ENCODE peak calls at places on chromosomes 7 and 10, in five cellular contexts. A is neuronal stem cell, V is H9, I is H1, M is trophoblast cell. B is an unnamed sample.

GRCh38 chr7:44128721-44129582 is 5.6 kb upstream of the POLD2 start:
- DNase-seq in M (no peak), I (no peak), V (no peak), A (no peak), B (no peak)

GRCh38 chr7:128361463-128362441 is at the start of gene PRRT4:
- DNase-seq in I (peak), V (no peak), M (peak), A (no peak), B (peak)

GRCh38 chr10:45418417-45418858 is 44.4 kb downstream of the ALOX5 start:
- DNase-seq in A (no peak), M (no peak), I (no peak), V (no peak), B (no peak)

GRCh38 chr10:132395704-132396494 is 1.1 kb upstream of the PWWP2B start:
- DNase-seq in M (peak), A (no peak), V (peak), I (peak), B (peak)

GRCh38 chr7:23026164-23026563 is 12.2 kb upstream of the HYCC1 start:
- DNase-seq in I (no peak), M (peak), V (no peak), A (no peak), B (no peak)

GRCh38 chr7:50564171-50564570 is 1.0 kb downstream of the DDC start:
- DNase-seq in A (no peak), M (no peak), I (no peak), V (no peak), B (no peak)

GRCh38 chr10:62511238-62511637 is 137.1 kb downstream of the ZNF365 start:
- DNase-seq in A (no peak), V (no peak), M (no peak), I (no peak), B (no peak)

GRCh38 chr10:86264481-86265231 is 101.9 kb downstream of the GRID1 start:
- DNase-seq in I (peak), A (no peak), V (peak), M (no peak), B (no peak)

GRCh38 chr10:6409982-6410694 is 169.9 kb downstream of the PRKCQ start:
- DNase-seq in I (no peak), M (no peak), A (no peak), V (no peak), B (peak)

GRCh38 chr10:44298713-44299112 is 86.2 kb downstream of the CXCL12 start:
- DNase-seq in V (no peak), I (no peak), M (no peak), A (no peak), B (no peak)

GRCh38 chr10:49410365-49411074 is 14.6 kb upstream of the DRGX start:
- DNase-seq in A (no peak), I (no peak), M (no peak), V (no peak), B (no peak)

GRCh38 chr7:27174077-27175004 is at the start of gene HOXA10:
- DNase-seq in A (no peak), V (peak), I (peak), M (no peak), B (no peak)

GRCh38 chr7:154633641-154634040 is 369.3 kb downstream of the PAXIP1 start:
- DNase-seq in V (no peak), M (no peak), A (no peak), I (no peak), B (no peak)

GRCh38 chr10:30435068-30435422 is 1.1 kb downstream of the MAP3K8 start:
- DNase-seq in A (no peak), M (peak), I (no peak), V (no peak), B (peak)

GRCh38 chr10:30432631-30433285 is 1.2 kb upstream of the MAP3K8 start:
- DNase-seq in A (no peak), I (no peak), V (peak), M (peak), B (no peak)

GRCh38 chr10:30434273-30435067 is 486 bp downstream of the MAP3K8 start:
- DNase-seq in V (peak), A (peak), I (peak), M (peak), B (peak)

GRCh38 chr10:30433779-30434272 is at the start of gene MAP3K8:
- DNase-seq in I (peak), V (peak), M (peak), A (peak), B (peak)

DNA sequence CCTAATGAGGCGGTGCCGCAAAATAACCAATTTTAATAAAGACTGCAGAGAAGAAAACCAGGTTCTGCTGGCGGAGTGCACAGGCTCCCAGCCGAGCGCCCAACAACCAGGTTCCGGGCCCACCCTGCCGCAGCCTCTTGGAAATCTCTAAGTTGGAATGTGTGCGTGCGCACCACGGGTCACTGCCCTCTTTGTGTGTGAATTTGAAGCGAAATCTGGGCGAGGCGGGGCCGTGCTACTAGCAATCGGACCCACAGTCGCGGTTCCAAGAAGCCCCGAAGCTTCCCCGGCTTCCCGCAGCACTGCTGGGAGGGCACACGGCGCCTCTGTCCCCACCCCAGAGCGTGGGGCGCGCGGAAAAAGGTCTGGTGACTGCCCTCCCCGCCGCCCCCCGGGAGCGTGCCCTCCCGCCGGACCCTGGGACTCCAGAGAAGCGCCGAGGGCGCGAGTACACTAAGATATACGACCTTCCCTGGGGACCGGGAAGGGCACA is 652 bp upstream of the MAP3K8 start:
- DNase-seq in M (peak), V (peak), I (peak), A (peak), B (peak)
- H3K18ac ChIP-seq in M (peak), V (peak), I (peak), A (peak), B (peak)

DNA sequence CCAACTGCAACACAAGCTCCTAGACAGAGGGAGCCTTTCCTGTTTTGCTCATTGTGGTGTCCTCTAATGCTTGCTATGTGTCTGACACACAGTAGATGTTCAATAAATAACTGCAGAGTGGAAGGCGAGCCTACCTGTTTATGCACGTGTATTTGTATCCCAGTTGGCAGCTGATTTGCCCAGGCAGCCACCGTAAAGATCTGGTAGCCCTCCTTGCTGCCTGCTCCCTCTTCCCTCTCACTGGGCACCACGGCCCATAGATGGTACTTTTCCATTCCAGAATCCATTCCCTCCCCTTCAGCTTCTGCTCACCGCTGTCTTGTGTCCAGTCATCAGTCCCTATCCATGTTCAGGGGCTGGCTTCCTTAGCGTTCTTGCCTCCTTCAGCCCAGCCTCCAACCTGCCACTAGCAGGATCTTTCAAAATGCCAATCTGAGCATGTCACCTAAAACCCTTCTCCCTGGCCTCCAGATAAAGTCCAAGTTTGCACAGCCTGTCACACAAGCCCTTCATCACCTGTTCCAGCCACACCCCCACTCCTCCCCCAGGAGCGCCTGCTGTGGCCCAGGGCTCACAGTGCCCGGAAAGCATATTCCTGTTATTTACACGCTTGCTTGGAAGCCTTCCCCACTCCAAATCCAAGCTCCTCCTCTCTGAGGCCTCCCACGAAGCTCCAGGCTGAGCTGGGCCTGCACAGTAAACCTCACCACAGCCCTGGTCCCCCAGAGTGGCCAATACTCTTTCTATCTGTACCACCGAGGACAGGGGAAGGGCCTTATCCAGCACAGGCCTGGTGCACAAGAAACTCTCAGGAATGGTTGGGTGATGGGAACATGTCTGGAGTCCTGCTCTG is 21.0 kb downstream of the ZCCHC24 start:
- DNase-seq in A (no peak), V (no peak), I (no peak), M (no peak), B (no peak)
- H3K14ac ChIP-seq in A (peak), V (no peak), I (no peak), M (no peak), B (peak)

GRCh38 chr10:118689070-118689858 is 65.5 kb downstream of the CACUL1 start:
- DNase-seq in M (no peak), A (no peak), I (no peak), V (no peak), B (no peak)
- H2BK12ac ChIP-seq in M (no peak), A (no peak), I (no peak), V (no peak), B (no peak)

GRCh38 chr7:140696024-140696678 is 357 bp upstream of the NDUFB2 start:
- DNase-seq in V (peak), I (no peak), M (peak), A (peak), B (peak)
- H3K18ac ChIP-seq in V (no peak), I (no peak), M (peak), A (peak), B (no peak)

GRCh38 chr7:93016681-93017349 is 101.0 kb downstream of the SAMD9 start:
- DNase-seq in V (no peak), I (no peak), A (no peak), M (no peak), B (peak)
- H3K14ac ChIP-seq in V (no peak), I (no peak), A (no peak), M (no peak), B (no peak)

DNA sequence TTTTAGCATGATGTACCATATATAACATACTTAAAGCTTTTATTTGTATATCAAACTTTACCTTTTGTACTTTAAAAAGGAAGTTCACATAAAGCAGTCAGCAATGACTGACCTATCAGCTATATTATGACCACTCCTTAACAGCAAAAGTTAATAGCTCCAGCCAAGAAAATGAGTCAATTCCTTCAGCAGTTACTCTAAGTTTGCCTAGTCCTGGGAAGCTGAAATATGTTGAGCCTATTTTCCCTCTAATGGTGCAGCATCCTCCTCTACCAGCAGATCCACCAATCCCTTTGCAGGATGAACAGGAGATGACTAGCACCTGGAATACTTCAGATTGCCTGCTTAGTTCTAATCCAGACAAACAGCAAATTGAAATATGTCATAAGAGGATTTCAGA is 64.2 kb downstream of the CUL2 start:
- DNase-seq in I (no peak), M (no peak), V (no peak), A (no peak), B (no peak)
- H2BK12ac ChIP-seq in I (no peak), M (no peak), V (no peak), A (no peak), B (no peak)

GRCh38 chr10:18474111-18474455 is 177.3 kb downstream of the NSUN6 start:
- DNase-seq in V (no peak), M (no peak), A (no peak), I (no peak), B (no peak)
- H3K18ac ChIP-seq in V (no peak), M (no peak), A (no peak), I (no peak), B (no peak)

GRCh38 chr10:70552585-70552984 is 50.0 kb downstream of the PRF1 start:
- DNase-seq in I (no peak), V (no peak), M (no peak), A (no peak), B (no peak)
- H3K14ac ChIP-seq in I (no peak), V (no peak), M (no peak), A (no peak), B (no peak)

GRCh38 chr7:20539201-20539600 is 76.3 kb upstream of the ABCB5 start:
- DNase-seq in M (peak), I (no peak), A (no peak), V (no peak), B (no peak)

GRCh38 chr7:20542594-20542993 is 72.9 kb upstream of the ABCB5 start:
- DNase-seq in I (no peak), A (no peak), M (no peak), V (no peak), B (no peak)

GRCh38 chr7:20543565-20543964 is 71.9 kb upstream of the ABCB5 start:
- DNase-seq in A (no peak), I (no peak), M (no peak), V (no peak), B (no peak)

GRCh38 chr7:20545016-20545415 is 70.5 kb upstream of the ABCB5 start:
- DNase-seq in A (no peak), V (no peak), M (no peak), I (no peak), B (no peak)

GRCh38 chr7:20541615-20542349 is 73.7 kb upstream of the ABCB5 start:
- DNase-seq in M (no peak), A (no peak), I (no peak), V (no peak), B (no peak)
- H2BK12ac ChIP-seq in M (no peak), A (no peak), I (no peak), V (no peak), B (no peak)

GRCh38 chr10:15278786-15279185 is 92.3 kb downstream of the FAM171A1 start:
- DNase-seq in I (no peak), V (no peak), A (no peak), M (no peak), B (no peak)
- H3K18ac ChIP-seq in I (no peak), V (no peak), A (no peak), M (no peak), B (no peak)